ENCODE peak calls at places on chromosome 17, in five cellular contexts. I, Q, S, N and P are unnamed samples.
A peak's percentile ranks its signal among the peaks of the same experiment; 100 is the strongest.

GRCh38 chr17:17778308-17779014 is 58.3 kb downstream of the SREBF1 start:
- DNase-seq in N (peak; percentile 73), I (peak; percentile 53), Q (no peak), S (no peak), P (peak; percentile 67)

GRCh38 chr17:61382796-61383688 is 16.6 kb upstream of the TBX2 start:
- DNase-seq in I (no peak), Q (no peak), N (no peak), S (no peak), P (no peak)

GRCh38 chr17:40538019-40538935 is 27.0 kb downstream of the CCR7 start:
- DNase-seq in Q (peak; percentile 29), S (no peak), I (no peak), N (peak; percentile 63), P (no peak)

GRCh38 chr17:74295625-74296547 is 21.9 kb downstream of the DNAI2 start:
- DNase-seq in S (peak; percentile 42), N (no peak), I (no peak), Q (no peak), P (no peak)

GRCh38 chr17:9529033-9529748 is 46.4 kb downstream of the STX8 start:
- DNase-seq in S (peak; percentile 40), N (no peak), Q (peak; percentile 15), I (peak; percentile 66), P (no peak)

GRCh38 chr17:50263293-50264262 is 10.7 kb upstream of the TMEM92 start:
- DNase-seq in Q (no peak), I (no peak), N (no peak), S (no peak), P (no peak)

GRCh38 chr17:72795941-72796340 is 296.5 kb downstream of the SLC39A11 start:
- DNase-seq in I (no peak), N (no peak), S (no peak), Q (no peak), P (no peak)

GRCh38 chr17:9356488-9356911 is 219.1 kb downstream of the STX8 start:
- DNase-seq in Q (no peak), I (no peak), N (peak; percentile 53), S (no peak), P (peak; percentile 34)

GRCh38 chr17:3381957-3382356 is 4.2 kb downstream of the OR3A2 start:
- DNase-seq in Q (no peak), I (no peak), S (no peak), N (no peak), P (no peak)

GRCh38 chr17:59454633-59455105 is 110.7 kb upstream of the DHX40 start:
- DNase-seq in I (no peak), S (no peak), N (no peak), Q (no peak), P (no peak)